ENCODE peak calls at places on chromosomes 16 and 17, in seven cellular contexts. N is tibial artery; F is right lobe of liver; H is PC-9; O is CD4-positive, alpha-beta T cell; K is A549; D is aorta. T is an unnamed sample.

GRCh38 chr17:49002331-49002730 is 5.1 kb downstream of the IGF2BP1 start:
- DNase-seq in N (no peak), F (no peak), H (no peak), O (no peak), K (no peak), D (no peak), T (no peak)

GRCh38 chr17:57016764-57017116 is 38.8 kb downstream of the SCPEP1 start:
- DNase-seq in N (no peak), F (no peak), H (peak; percentile 63), O (no peak), K (no peak), D (no peak), T (no peak)

GRCh38 chr16:85234310-85235235 is 122.3 kb upstream of the CIBAR2 start:
- DNase-seq in N (peak; percentile 66), F (peak; percentile 50), H (peak; percentile 55), O (no peak), K (peak; percentile 75), D (peak; percentile 91), T (no peak)

GRCh38 chr16:1567988-1568387 is 34.5 kb downstream of the TMEM204 start:
- DNase-seq in N (no peak), F (no peak), H (no peak), O (no peak), K (no peak), D (no peak), T (no peak)

GRCh38 chr17:51439395-51440229 is 179.3 kb downstream of the UTP18 start:
- DNase-seq in N (no peak), F (no peak), H (no peak), O (peak; percentile 21), K (no peak), D (no peak), T (no peak)

GRCh38 chr16:49889725-49890397 is 33.9 kb upstream of the ZNF423 start:
- DNase-seq in N (no peak), F (no peak), H (no peak), O (no peak), K (no peak), D (no peak), T (no peak)

GRCh38 chr17:9185688-9186289 is 164.5 kb downstream of the NTN1 start:
- DNase-seq in N (no peak), F (no peak), H (no peak), O (no peak), K (no peak), D (no peak), T (no peak)

GRCh38 chr17:35726609-35727460 is 4.6 kb upstream of the RASL10B start:
- DNase-seq in N (peak; percentile 68), F (no peak), H (peak; percentile 74), O (no peak), K (no peak), D (peak; percentile 85), T (peak; percentile 58)

GRCh38 chr17:65102788-65103187 is 34.4 kb upstream of the RGS9 start:
- DNase-seq in N (no peak), F (no peak), H (no peak), O (no peak), K (no peak), D (no peak), T (no peak)

DNA sequence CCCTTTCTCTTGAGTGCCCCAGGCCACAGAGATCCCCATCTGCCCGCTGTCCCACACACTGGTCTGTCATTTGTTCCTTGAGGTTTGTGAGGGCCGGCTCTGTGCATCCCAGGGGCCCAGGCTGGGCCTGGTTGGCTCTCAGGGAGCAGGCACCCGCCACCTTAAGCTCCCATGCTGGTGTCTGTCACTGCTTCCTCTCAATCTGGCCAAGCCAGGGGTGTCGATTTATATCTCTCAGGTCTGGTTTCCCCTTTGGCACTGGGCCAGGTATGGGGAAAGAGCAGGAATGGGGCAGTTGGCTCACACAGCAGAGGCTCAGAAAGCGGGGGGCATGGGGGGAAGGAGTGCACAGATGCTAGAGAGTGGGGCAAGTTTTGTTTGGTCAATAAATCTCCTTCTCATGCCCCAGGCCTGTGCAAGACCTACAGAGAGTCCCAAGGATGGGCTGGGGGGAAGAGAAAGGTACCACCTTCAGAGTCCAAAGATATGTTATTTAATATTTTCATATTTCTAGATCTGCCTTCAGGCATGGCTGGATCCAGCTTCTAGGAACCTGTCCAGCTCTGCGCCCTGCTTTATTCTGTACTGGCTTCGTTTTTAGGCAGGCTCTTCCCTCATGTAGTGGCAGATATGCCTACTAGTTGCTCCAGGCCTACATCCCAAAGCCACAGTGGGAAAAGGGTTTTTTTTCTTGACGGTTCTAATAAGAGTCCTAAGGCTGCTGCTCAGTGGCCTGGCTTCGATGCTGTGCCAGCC is 34.3 kb downstream of the IL4R start:
- DNase-seq in N (no peak), F (no peak), H (peak; percentile 29), O (no peak), K (no peak), D (no peak), T (no peak)
- H3K27ac ChIP-seq in N (no peak overlapping the region), F (no peak overlapping the region), H (no peak overlapping the region), O (peak overlapping the region; percentile 8), K (no peak overlapping the region), D (no peak overlapping the region), T (peak overlapping the region; percentile 4)

DNA sequence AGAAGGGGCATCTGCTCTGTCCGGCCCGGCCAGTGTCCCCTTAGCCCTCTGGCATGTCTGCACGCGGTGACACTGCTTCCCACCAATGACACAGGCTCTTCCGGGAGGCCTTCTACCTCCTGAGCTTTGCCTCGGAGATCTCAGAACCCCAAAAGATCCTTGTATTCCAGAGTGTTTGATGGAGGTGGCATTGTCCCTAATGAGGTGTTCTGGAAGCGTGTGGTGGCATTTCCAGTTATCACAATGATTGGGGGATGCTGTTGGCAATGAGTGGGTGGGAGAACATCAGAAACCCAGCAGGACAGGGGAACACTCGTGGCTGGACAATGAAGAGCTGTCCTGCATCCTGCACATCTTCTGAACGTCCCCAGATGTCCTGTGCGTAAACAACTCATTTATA is 198.0 kb downstream of the XYLT1 start:
- DNase-seq in N (no peak), F (no peak), H (no peak), O (no peak), K (no peak), D (no peak), T (no peak)
- H3K27ac ChIP-seq in N (no peak overlapping the region), F (no peak overlapping the region), H (no peak overlapping the region), O (no peak overlapping the region), K (peak overlapping the region; percentile 74), D (no peak overlapping the region), T (peak overlapping the region; percentile 47)

DNA sequence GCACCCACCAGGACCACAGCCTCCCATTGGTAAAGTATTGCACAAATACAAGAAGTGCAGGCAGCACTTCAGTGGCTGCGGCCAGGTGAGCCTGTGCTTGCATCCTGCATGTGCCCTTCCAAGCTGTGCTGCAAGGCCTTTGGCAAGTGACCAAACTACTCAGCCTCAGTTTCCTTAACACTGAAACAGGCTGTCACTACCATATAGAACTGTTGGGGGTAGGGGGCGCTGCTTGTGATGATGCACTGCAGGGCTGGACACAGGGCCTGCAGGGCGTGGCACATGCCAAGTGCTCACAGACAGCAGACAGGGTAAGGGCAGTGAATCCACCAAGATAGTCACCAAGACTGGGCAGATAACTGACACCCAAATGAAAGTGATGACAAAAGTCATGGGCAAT is 65.6 kb upstream of the SREBF1 start:
- DNase-seq in N (no peak), F (no peak), H (no peak), O (no peak), K (no peak), D (peak; percentile 54), T (no peak)
- H3K27ac ChIP-seq in N (no peak overlapping the region), F (no peak overlapping the region), H (no peak overlapping the region), O (no peak overlapping the region), K (no peak overlapping the region), D (no peak overlapping the region), T (no peak overlapping the region)

DNA sequence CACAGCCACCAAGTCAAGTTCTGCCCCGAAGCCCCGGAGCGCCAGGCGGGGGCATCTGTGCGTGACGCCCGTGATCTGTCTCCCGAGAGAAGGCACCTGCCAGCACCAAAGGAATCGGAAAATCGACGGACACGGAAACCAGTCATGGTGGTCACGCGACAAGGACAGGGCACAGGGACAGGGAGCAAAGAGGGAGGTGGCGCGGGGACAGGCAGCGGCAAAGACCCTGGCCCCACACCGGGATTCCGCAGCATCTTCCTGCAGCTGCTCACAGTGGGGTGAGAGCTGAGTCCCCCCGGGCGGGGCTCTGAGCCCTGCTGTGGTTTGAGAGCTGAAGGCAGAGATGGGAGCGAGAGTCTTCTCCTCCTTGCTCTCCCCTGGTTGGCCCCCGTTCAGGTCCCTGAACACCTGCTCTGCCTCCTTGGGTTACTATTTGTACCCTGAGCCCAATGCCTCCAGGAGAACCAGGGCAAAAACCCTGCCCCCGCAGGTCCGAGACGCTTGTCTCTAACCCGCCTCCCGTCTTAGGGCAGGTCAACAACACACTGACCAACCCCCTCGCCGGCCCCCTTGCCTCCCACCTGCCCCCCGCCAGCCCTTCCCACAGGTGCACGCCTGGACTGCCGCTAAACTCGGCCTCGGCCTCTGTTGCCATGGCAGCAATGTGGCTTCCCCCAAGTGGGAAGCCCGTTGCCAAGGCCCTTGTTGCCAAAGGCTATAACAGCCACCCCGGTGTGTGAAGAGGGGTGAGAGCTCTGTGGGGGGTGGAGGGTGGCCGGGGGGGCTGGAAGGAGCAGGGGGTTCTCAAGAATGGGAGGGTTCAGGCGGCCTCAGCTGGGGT is 56.2 kb downstream of the ABR start:
- DNase-seq in N (no peak), F (no peak), H (no peak), O (no peak), K (no peak), D (no peak), T (no peak)
- H3K27ac ChIP-seq in N (peak overlapping the region; percentile 58), F (no peak overlapping the region), H (no peak overlapping the region), O (no peak overlapping the region), K (peak overlapping the region; percentile 31), D (no peak overlapping the region), T (peak overlapping the region; percentile 86)

GRCh38 chr17:40452921-40453378 is 9.7 kb downstream of the IGFBP4 start:
- DNase-seq in N (no peak), F (no peak), H (no peak), O (no peak), K (no peak), D (no peak), T (peak; percentile 85)

GRCh38 chr17:40451420-40451819 is 8.2 kb downstream of the IGFBP4 start:
- DNase-seq in N (peak; percentile 89), F (peak; percentile 74), H (no peak), O (no peak), K (no peak), D (peak; percentile 94), T (no peak)

GRCh38 chr17:40450175-40450574 is 6.9 kb downstream of the IGFBP4 start:
- DNase-seq in N (no peak), F (peak; percentile 63), H (peak; percentile 43), O (peak; percentile 35), K (peak; percentile 81), D (no peak), T (peak; percentile 54)

GRCh38 chr17:40453881-40454630 is 10.8 kb downstream of the IGFBP4 start:
- DNase-seq in N (no peak), F (no peak), H (no peak), O (no peak), K (no peak), D (no peak), T (no peak)

GRCh38 chr17:40452074-40452787 is 9.0 kb downstream of the IGFBP4 start:
- DNase-seq in N (peak; percentile 48), F (no peak), H (no peak), O (no peak), K (no peak), D (no peak), T (peak; percentile 69)
- H3K27ac ChIP-seq in N (peak overlapping the region; percentile 94), F (peak overlapping the region; percentile 65), H (no peak overlapping the region), O (no peak overlapping the region), K (peak overlapping the region; percentile 98), D (peak overlapping the region; percentile 65), T (peak overlapping the region; percentile 69)

GRCh38 chr17:30599424-30600061 is 122.3 kb downstream of the GOSR1 start:
- DNase-seq in N (no peak), F (no peak), H (no peak), O (no peak), K (no peak), D (no peak), T (peak; percentile 32)
- H3K27ac ChIP-seq in N (peak overlapping the region; percentile 99), F (peak overlapping the region; percentile 92), H (no peak overlapping the region), O (no peak overlapping the region), K (peak overlapping the region; percentile 96), D (peak overlapping the region; percentile 91), T (peak overlapping the region; percentile 98)

GRCh38 chr16:10558746-10559641 is 21.4 kb downstream of the EMP2 start:
- DNase-seq in N (peak; percentile 85), F (peak; percentile 91), H (peak; percentile 95), O (no peak), K (no peak), D (peak; percentile 93), T (no peak)
- H3K27ac ChIP-seq in N (peak overlapping the region; percentile 93), F (peak overlapping the region; percentile 80), H (peak overlapping the region; percentile 78), O (no peak overlapping the region), K (no peak overlapping the region), D (peak overlapping the region; percentile 98), T (no peak overlapping the region)